ENCODE peak calls at places on chromosomes 5 and 9, in eight cellular contexts. A, C, S, O, Y, G, I and F are unnamed samples.

GRCh38 chr5:112689510-112689909 is 48.2 kb upstream of the APC start:
- DNase-seq in A (no peak), S (no peak), O (no peak), G (no peak), C (no peak), Y (no peak), I (no peak), F (peak)

GRCh38 chr9:503881-504852 is 289.5 kb downstream of the DOCK8 start:
- DNase-seq in G (peak), A (peak), I (peak), C (no peak), S (peak), Y (peak), O (peak), F (peak)

GRCh38 chr5:115068239-115069086 is 101.2 kb downstream of the TRIM36 start:
- DNase-seq in A (peak), O (no peak), Y (no peak), G (no peak), C (peak), S (peak), I (no peak), F (peak)

GRCh38 chr5:130110333-130110732 is 206.1 kb downstream of the CHSY3 start:
- DNase-seq in O (no peak), Y (no peak), G (no peak), A (no peak), S (no peak), I (no peak), C (no peak), F (no peak)

GRCh38 chr5:109532773-109533364 is 123.1 kb upstream of the PJA2 start:
- DNase-seq in C (no peak), I (no peak), Y (no peak), A (no peak), O (no peak), G (no peak), S (no peak), F (no peak)

GRCh38 chr5:11007251-11007650 is 246.2 kb upstream of the DAP start:
- DNase-seq in G (no peak), O (no peak), A (no peak), S (no peak), I (no peak), C (no peak), Y (no peak), F (no peak)

GRCh38 chr5:145775893-145776444 is 59.2 kb downstream of the PRELID2 start:
- DNase-seq in I (no peak), Y (no peak), A (peak), G (no peak), S (peak), O (no peak), C (no peak), F (peak)

GRCh38 chr5:170429014-170429413 is 39.8 kb upstream of the KCNMB1 start:
- DNase-seq in S (peak), O (no peak), Y (peak), C (no peak), G (no peak), I (no peak), A (no peak), F (no peak)

GRCh38 chr5:16492398-16493175 is 27.0 kb upstream of the ZNF622 start:
- DNase-seq in G (no peak), O (no peak), S (peak), I (no peak), C (no peak), A (no peak), Y (no peak), F (peak)

GRCh38 chr5:111580956-111581355 is 68.6 kb upstream of the STARD4 start:
- DNase-seq in O (no peak), A (no peak), S (no peak), Y (no peak), I (no peak), C (no peak), G (no peak), F (no peak)

GRCh38 chr9:95057121-95057520 is 260.4 kb downstream of the FANCC start:
- DNase-seq in Y (peak), A (no peak), C (no peak), O (no peak), G (no peak), I (no peak), S (no peak), F (peak)

GRCh38 chr9:88710449-88710848 is 175.5 kb downstream of the NXNL2 start:
- DNase-seq in S (no peak), O (no peak), Y (no peak), G (no peak), C (no peak), A (no peak), I (no peak), F (peak)

GRCh38 chr5:34509392-34509791 is 146.7 kb upstream of the RAI14 start:
- DNase-seq in S (no peak), C (no peak), Y (no peak), A (no peak), O (no peak), G (no peak), I (no peak), F (no peak)

GRCh38 chr5:157294692-157295091 is 28.8 kb downstream of the CYFIP2 start:
- DNase-seq in S (no peak), G (no peak), I (no peak), A (no peak), Y (no peak), C (no peak), O (no peak), F (no peak)

GRCh38 chr9:106846847-106847246 is 16.1 kb upstream of the ZNF462 start:
- DNase-seq in Y (no peak), G (no peak), C (no peak), I (no peak), A (no peak), S (no peak), O (no peak), F (peak)

GRCh38 chr5:37495210-37495609 is 116.1 kb downstream of the WDR70 start:
- DNase-seq in Y (no peak), G (no peak), A (peak), I (no peak), O (no peak), S (peak), C (no peak), F (peak)

DNA sequence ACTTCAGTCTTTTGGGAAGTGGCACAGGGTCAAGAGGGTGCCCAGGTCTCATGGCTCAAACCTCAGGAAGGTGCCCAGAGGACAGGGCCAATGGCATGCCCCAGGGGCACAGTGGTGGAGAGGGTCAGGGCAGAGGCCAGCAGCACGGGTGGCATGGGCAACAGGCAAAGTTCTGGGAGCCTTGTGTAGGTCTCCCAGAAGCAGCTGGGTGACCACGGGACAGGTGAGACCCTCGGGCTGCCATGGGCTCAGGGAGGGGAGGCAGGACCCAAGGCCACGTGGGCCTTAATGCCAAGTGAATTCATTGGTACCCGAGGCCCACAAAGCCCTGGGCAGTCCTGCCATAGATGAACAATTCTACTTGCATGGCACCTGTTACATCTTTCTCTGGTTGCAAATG is 72.4 kb upstream of the ADAMTS2 start:
- DNase-seq in O (no peak), C (no peak), G (no peak), A (no peak), S (no peak), I (no peak), Y (peak), F (no peak)
- TF ChIP-seq USF2 in O (no peak), C (no peak), G (no peak), A (no peak), S (no peak), I (no peak), Y (no peak), F (no peak)

DNA sequence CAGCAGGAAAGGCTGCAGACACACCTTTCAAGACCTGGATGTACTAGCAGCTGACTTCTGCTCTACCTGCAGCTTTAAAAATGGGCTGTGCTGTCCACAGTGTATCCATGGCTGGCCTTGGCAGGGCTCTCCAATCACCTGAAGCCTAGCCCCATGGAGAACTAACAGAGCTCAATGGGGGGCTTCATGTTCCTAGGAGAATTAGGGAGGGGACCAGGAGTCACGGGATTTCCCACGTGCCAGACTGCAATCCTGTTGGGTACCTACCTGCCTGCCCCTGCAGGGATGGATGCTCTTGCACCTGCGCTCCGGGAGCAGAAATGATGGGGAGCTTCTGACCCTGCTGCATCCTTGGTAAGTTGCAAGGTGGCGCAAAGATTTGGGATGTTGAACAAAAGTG is 462.1 kb downstream of the ICE1 start:
- DNase-seq in A (no peak), S (no peak), O (no peak), G (no peak), Y (no peak), C (no peak), I (no peak), F (no peak)
- TF ChIP-seq USF2 in A (no peak), S (no peak), O (no peak), G (no peak), Y (no peak), C (no peak), I (no peak), F (no peak)

DNA sequence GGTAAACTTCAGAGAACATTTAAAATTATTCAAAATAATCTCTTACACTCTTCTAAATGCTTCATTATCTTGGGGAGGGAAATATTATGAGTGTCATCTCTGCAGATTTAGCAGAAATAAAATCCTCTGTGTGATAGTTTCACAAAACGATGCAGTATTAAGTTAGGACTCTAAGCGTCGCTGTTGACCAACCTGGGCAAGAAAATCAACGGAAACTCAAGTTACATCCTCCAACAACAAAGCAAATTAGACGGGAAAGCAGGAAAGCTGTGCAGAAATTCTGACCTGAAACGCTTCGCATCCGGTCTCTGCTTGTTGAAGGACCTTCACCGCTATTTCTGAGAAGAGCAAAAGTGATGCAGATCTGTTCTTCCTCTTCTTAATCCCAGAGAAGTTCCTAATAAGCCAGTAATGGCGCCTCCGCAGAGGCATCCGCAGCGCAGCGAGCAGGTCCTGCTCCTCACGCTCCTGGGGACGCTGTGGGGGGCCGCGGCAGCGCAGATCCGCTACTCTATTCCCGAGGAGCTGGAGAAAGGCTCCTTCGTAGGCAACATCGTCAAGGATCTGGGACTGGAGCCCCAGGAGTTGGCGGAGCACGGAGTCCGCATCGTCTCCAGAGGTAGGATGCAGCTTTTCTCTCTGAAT is at the start of gene PCDHGA6:
- DNase-seq in A (no peak), I (no peak), Y (no peak), O (no peak), S (no peak), C (no peak), G (no peak), F (peak)
- TF ChIP-seq USF2 in A (no peak), I (no peak), Y (no peak), O (no peak), S (no peak), C (no peak), G (no peak), F (no peak)

DNA sequence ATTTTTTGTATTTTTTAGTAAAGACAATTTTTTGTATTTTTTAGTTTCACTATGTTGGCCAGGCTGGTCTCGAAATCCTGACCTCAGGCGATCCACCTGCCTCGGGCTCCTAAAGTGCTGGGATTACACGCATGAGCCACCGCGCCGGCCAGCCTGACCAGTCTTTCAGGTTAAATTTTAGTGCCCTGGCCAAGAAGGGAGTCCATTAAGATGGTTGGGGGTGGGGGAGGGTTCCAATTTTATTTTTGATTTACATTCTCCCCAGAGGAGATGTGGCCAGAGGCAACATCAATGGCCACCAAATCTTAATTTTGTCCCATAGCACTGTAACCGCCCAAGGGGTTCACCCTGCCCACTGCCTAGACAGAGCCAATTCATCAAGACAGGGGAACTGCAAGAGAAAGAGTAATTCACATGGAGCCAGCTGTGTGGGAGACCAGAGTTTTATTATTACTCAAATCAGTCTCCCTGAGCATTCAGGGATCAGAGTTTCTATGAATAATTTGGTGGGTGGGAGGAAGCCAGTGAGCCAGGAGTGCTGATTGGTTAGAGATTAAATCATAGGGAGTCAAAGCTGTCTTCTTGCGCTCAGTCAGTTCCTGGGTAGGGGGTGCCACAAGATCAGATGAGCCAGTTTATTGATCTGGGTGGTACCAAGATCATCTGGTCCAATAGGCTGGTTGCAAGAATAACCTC is 24.7 kb downstream of the TBCA start:
- DNase-seq in Y (no peak), A (no peak), C (no peak), I (no peak), S (no peak), O (no peak), G (no peak), F (no peak)
- TF ChIP-seq USF2 in Y (no peak), A (no peak), C (no peak), I (no peak), S (no peak), O (no peak), G (no peak), F (no peak)

DNA sequence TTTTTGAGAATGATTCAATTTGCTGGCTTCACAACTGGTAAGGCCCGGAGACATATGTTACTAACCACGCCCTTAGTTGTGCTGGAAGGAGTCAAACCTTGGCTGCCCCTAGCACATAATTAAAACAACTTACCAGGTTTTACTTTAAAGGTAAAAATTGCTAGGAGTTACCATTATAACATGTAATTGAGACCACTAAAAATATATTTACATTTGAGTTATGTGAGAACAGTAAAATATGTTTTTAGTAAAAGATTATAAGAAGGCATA is 435.6 kb upstream of the CDH9 start:
- DNase-seq in A (no peak), Y (no peak), S (no peak), C (no peak), I (no peak), G (no peak), O (no peak), F (no peak)
- TF ChIP-seq USF2 in A (no peak), Y (no peak), S (no peak), C (no peak), I (no peak), G (no peak), O (no peak), F (no peak)

DNA sequence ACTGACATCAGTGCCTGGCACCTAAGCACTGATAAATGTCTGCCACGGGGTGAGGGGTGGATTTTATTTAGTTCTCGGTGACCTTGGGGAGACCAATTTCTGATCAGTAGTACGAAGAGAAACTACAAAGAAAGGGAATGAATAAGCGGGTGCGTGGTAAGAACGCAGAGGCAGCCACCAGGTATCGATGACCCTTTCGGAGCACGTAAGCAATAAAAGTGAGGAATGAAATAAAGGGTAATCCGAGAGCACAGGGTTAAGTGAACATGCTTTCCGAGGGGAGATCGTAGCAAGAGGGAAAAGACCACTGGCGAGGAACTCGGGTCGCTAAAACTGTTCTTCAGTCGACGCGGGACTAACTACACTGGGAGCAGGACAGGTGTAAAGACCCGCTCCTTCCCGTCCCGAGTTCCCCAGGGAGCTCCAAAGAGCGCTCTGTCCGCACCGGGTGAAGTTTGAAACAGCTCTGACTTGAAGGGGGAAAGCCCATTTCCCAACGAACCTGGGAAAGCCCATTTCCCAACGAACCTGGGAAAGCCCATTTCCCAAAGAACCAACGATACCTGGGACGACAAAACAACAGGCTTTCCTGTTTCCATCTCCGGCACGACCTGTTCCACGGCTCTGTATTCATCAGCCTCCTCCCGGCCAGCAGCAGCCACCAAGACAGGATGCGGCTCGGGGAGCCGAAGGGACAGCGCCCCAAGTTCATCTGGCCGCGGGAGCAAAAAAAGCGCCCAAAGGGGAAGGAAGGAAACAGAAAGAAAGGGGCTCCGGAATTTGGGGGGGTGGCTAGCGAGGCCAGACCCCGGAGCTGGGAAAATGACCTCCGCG is 993 bp downstream of the ELOVL7 start:
- DNase-seq in G (no peak), A (no peak), Y (peak), I (peak), C (no peak), S (peak), O (peak), F (no peak)
- TF ChIP-seq USF2 in G (no peak), A (no peak), Y (no peak), I (no peak), C (no peak), S (no peak), O (no peak), F (no peak)

GRCh38 chr9:21576331-21577189 is 94.4 kb upstream of the IFNE start:
- DNase-seq in Y (no peak), G (no peak), S (peak), C (peak), I (no peak), A (peak), O (no peak), F (peak)
- TF ChIP-seq USF2 in Y (no peak), G (no peak), S (no peak), C (no peak), I (no peak), A (no peak), O (no peak), F (no peak)